ENCODE peak calls at places on chromosomes 6 and 20, in five cellular contexts. V is right lobe of liver, C is tibial artery, T is pancreas, W is cardiac muscle cell. J is an unnamed sample. For H3K4me1, the result is how much of the 10 kb centered on the place peaks cover.

GRCh38 chr6:144559865-144560603 is 274.9 kb downstream of the UTRN start:
- DNase-seq in V (no peak), C (no peak), T (no peak), W (peak), J (peak)

GRCh38 chr20:2449386-2449785 is 21.2 kb downstream of the SNRPB start:
- DNase-seq in V (no peak), C (no peak), T (no peak), W (no peak), J (no peak)

GRCh38 chr6:105226598-105227291 is 46.9 kb upstream of the POPDC3 start:
- DNase-seq in V (no peak), C (no peak), T (no peak), W (peak), J (no peak)

GRCh38 chr6:164917211-164917610 is 392.2 kb downstream of the C6orf118 start:
- DNase-seq in V (no peak), C (no peak), T (no peak), W (no peak), J (no peak)

GRCh38 chr6:26140967-26141294 is 53.7 kb downstream of the HFE start:
- DNase-seq in V (no peak), C (no peak), T (no peak), W (no peak), J (no peak)

GRCh38 chr6:5275497-5275896 is 14.2 kb downstream of the FARS2 start:
- DNase-seq in V (no peak), C (no peak), T (no peak), W (peak), J (no peak)

GRCh38 chr6:149334201-149334600 is 16.7 kb downstream of the TAB2 start:
- DNase-seq in V (no peak), C (no peak), T (no peak), W (peak), J (no peak)

GRCh38 chr6:153613719-153614455 is 425.2 kb upstream of the OPRM1 start:
- DNase-seq in V (no peak), C (no peak), T (no peak), W (no peak), J (no peak)

GRCh38 chr6:77456531-77457248 is 6.6 kb downstream of the HTR1B start:
- DNase-seq in V (no peak), C (peak), T (no peak), W (peak), J (no peak)

GRCh38 chr6:52663120-52663934 is 7.6 kb upstream of the TMEM14A start:
- DNase-seq in V (peak), C (peak), T (peak), W (peak), J (peak)

GRCh38 chr6:73028893-73029450 is 196.3 kb downstream of the KHDC1L start:
- DNase-seq in V (no peak), C (no peak), T (no peak), W (no peak), J (no peak)

GRCh38 chr6:16130932-16131387 is 2.1 kb downstream of the MYLIP start:
- DNase-seq in V (no peak), C (no peak), T (peak), W (peak), J (peak)

GRCh38 chr6:48535569-48535968 is 424.6 kb upstream of the PTCHD4 start:
- DNase-seq in V (no peak), C (no peak), T (no peak), W (peak), J (no peak)

GRCh38 chr20:7967199-7967844 is 27.1 kb upstream of the HAO1 start:
- DNase-seq in V (no peak), C (no peak), T (no peak), W (peak), J (no peak)

GRCh38 chr6:149363154-149363553 is 36.9 kb upstream of the SUMO4 start:
- DNase-seq in V (no peak), C (no peak), T (no peak), W (no peak), J (peak)

GRCh38 chr20:58482416-58482815 is 32.8 kb downstream of the APCDD1L start:
- DNase-seq in V (no peak), C (no peak), T (no peak), W (peak), J (no peak)

GRCh38 chr20:15179426-15180190 is 842.2 kb upstream of the FLRT3 start:
- DNase-seq in V (no peak), C (no peak), T (no peak), W (no peak), J (no peak)

GRCh38 chr6:39274471-39274870 is 39.7 kb downstream of the KCNK17 start:
- DNase-seq in V (no peak), C (no peak), T (no peak), W (no peak), J (no peak)

GRCh38 chr20:50286609-50287008 is 96.0 kb downstream of the CEBPB start:
- DNase-seq in V (no peak), C (peak), T (peak), W (peak), J (no peak)

GRCh38 chr20:29408034-29408695 is 1849.3 kb upstream of the DEFB115 start:
- DNase-seq in V (no peak), C (no peak), T (no peak), W (no peak), J (no peak)

GRCh38 chr6:117919775-117920492 is 12.9 kb downstream of the SLC35F1 start:
- DNase-seq in V (peak), C (no peak), T (peak), W (no peak), J (no peak)

GRCh38 chr6:17098538-17098937 is 3.3 kb upstream of the STMND1 start:
- DNase-seq in V (no peak), C (no peak), T (no peak), W (peak), J (no peak)

GRCh38 chr20:32877507-32877906 is 18.8 kb downstream of the EFCAB8 start:
- DNase-seq in V (no peak), C (no peak), T (no peak), W (peak), J (no peak)

DNA sequence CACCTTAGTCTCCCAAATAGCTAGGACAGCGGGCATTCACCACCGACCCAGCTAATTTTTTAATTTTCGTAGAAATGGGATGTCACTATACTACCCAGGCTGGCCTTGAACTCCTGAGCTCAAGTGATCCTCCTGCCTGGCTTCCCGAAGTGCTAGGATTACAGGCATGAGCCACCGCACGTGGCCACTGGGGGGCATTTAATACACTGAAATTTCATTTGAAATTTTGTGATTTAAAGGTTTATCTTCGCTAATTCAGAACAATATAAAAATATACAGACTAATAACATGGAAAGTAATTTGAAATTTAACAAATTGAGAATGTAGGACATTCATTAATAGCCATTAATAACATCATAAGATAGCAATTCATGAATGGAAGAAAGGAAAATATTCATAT is 20.5 kb upstream of the TBC1D32 start:
- DNase-seq in V (no peak), C (no peak), T (no peak), W (no peak), J (no peak)
- TF ChIP-seq CTCF in V (peak), C (no peak), T (peak), W (peak), J (peak)

DNA sequence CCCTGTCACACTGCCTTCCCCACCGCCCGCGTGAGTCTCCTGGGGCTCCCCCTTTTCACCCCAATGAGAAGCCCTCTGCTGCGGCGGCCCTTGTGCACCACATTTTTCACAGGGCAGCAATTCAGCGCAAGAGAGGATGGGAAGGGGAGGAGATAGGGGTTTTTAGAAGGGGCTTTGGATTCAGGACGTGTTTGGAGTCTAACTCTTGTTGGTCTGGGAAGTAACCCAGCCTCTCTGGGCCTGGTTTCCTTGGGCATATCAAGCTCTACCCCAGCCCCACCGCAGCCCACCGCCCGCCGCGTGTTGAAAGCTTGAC is 663 bp upstream of the ARFGEF3 start:
- DNase-seq in V (no peak), C (no peak), T (no peak), W (no peak), J (no peak)
- H3K4me3 ChIP-seq in V (peak), C (peak), T (peak), W (peak), J (peak)

DNA sequence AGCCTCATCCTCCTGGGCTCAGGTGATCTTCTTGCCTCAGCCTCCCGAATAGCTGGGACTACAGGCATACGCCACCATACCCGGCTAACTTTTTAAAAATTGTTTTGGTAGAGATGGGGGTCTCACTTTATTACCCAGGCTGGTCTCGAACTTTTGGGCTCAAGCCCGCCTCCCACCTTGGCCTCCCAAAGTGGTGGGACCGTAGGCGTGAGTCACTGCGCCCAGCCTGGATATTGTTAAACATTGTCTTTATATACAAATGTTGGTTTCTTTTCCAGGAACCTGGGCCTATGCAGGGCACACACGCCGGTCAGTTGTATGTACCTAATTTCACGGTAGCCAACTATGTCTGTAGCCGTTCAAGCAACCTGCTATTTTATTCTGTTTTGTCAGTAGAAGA is 60.1 kb downstream of the SYNJ2 start:
- DNase-seq in V (no peak), C (peak), T (peak), W (no peak), J (no peak)
- H3K4me1 ChIP-seq in V (under half), C (under half), T (under half), W (under half), J (half or more)

DNA sequence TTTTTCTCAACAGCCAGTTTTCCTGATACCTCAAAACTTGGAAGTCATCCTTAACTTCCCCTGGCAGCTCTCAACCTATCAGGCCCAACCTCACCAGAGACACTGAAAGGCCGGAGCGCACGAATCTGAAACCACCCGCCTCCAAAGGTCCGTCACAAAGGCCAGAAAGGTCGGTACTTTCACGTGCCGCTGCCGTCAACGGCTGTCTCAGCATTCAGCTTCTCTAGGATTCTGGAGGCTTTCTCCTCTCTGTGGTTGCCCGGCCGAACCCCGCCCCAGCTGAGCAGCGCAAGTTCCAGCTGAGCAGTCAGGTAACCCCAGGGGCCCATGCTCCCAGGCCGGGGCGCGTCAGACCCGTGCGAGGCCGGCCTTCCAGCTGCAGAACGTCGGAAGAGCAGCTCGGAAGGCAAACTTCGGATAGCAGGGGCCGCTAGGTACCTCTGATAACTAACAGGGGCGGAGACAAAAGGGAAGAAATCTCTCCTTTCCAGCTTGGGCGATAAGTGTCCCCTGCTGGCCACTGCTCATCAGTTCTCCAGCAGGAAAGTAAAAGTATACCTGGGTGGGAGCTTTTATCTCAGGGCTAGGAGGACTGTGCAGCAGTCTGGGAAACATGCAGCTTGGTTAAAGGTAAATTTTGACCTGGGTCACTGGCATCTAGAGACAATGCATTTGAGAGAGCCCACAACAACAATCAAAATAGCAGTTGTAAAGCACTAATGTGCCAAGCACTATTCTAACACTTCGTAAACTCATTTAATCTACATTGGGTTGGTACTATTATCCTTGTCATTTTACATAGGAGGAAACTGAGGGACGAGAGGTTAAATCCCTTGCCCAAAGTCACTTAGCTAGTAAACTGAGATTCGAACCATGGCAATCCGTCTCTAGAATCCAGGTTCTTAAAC is 16.1 kb downstream of the ZSCAN12 start:
- DNase-seq in V (peak), C (peak), T (peak), W (peak), J (peak)
- TF ChIP-seq CTCF in V (peak), C (no peak), T (peak), W (peak), J (peak)

GRCh38 chr6:33076406-33076934 is 680 bp downstream of the HLA-DPB1 start:
- DNase-seq in V (no peak), C (no peak), T (no peak), W (no peak), J (no peak)
- H3K4me3 ChIP-seq in V (peak), C (peak), T (no peak), W (no peak), J (no peak)

GRCh38 chr20:63150911-63151531 is 64.9 kb downstream of the YTHDF1 start:
- DNase-seq in V (no peak), C (no peak), T (no peak), W (no peak), J (no peak)
- H3K4me1 ChIP-seq in V (under half), C (under half), T (under half), W (under half), J (under half)

DNA sequence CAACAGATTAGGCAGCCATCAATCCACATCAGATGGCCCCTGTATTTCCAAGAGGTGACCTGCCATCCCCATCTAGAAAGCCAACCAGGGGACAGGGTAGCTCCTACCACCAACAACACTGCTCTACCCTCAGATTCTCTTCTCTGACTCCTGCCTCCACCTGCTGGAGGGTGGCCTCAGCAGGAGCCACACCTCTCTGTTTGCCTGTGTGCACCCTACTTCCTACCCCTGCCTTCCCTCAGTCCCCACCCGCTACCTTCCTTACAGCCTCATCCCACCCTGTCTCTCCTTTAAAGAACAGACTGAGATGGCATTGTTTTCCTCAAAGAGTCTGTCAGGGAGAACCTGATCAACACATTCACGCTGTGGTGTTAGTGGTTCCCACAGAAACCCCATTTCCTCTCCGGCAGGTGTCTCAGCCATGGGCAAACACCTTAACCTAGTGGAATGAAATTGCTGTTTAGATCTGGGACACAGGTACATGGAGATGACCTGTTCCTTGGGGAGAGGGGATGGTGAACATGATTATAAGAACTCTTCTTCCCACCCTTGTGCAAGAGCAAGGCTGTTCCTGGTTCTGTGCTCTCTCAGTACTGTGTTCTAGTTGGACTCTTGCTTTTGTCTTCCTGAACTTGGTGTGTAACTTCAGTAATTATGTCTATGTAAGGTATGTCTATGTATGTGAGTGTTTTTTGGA is 1.8 kb downstream of the ENTPD6 start:
- DNase-seq in V (no peak), C (no peak), T (no peak), W (no peak), J (no peak)
- TF ChIP-seq CTCF in V (no peak), C (no peak), T (no peak), W (no peak), J (no peak)